ENCODE peak calls at places on chromosomes 12 and 14, in nine cellular contexts. One of them, this sample, is unnamed.

GRCh38 chr14:74220991-74221390 is 18.3 kb upstream of the VSX2 start:
- DNase-seq in breast epithelium: no peak
- DNase-seq in Peyer's patch: no peak
- DNase-seq in HS-5: no peak
- DNase-seq in heart left ventricle: no peak
- DNase-seq in MCF 10A: no peak
- DNase-seq in HepG2: no peak
- DNase-seq in neural crest cell: no peak
- DNase-seq in GM12891: no peak
- DNase-seq in this sample: no peak

GRCh38 chr14:54742492-54743350 is 159.9 kb downstream of the GCH1 start:
- DNase-seq in breast epithelium: no peak
- DNase-seq in Peyer's patch: no peak
- DNase-seq in HS-5: no peak
- DNase-seq in heart left ventricle: no peak
- DNase-seq in MCF 10A: no peak
- DNase-seq in HepG2: no peak
- DNase-seq in neural crest cell: no peak
- DNase-seq in GM12891: no peak
- DNase-seq in this sample: no peak

GRCh38 chr14:22071001-22071400 is 397.4 kb upstream of the OR4E1 start:
- DNase-seq in breast epithelium: no peak
- DNase-seq in Peyer's patch: peak
- DNase-seq in HS-5: no peak
- DNase-seq in heart left ventricle: no peak
- DNase-seq in MCF 10A: no peak
- DNase-seq in HepG2: no peak
- DNase-seq in neural crest cell: no peak
- DNase-seq in GM12891: no peak
- DNase-seq in this sample: no peak

GRCh38 chr12:7114851-7115250 is 5.8 kb upstream of the C1RL start:
- DNase-seq in breast epithelium: no peak
- DNase-seq in Peyer's patch: no peak
- DNase-seq in HS-5: no peak
- DNase-seq in heart left ventricle: no peak
- DNase-seq in MCF 10A: no peak
- DNase-seq in HepG2: no peak
- DNase-seq in neural crest cell: no peak
- DNase-seq in GM12891: no peak
- DNase-seq in this sample: no peak

GRCh38 chr14:61749867-61750266 is 12.4 kb upstream of the SNAPC1 start:
- DNase-seq in breast epithelium: no peak
- DNase-seq in Peyer's patch: no peak
- DNase-seq in HS-5: no peak
- DNase-seq in heart left ventricle: no peak
- DNase-seq in MCF 10A: no peak
- DNase-seq in HepG2: peak
- DNase-seq in neural crest cell: no peak
- DNase-seq in GM12891: no peak
- DNase-seq in this sample: no peak

GRCh38 chr12:130519-130918 is 64.0 kb downstream of the IQSEC3 start:
- DNase-seq in breast epithelium: no peak
- DNase-seq in Peyer's patch: no peak
- DNase-seq in HS-5: no peak
- DNase-seq in heart left ventricle: no peak
- DNase-seq in MCF 10A: no peak
- DNase-seq in HepG2: no peak
- DNase-seq in neural crest cell: no peak
- DNase-seq in GM12891: no peak
- DNase-seq in this sample: no peak

GRCh38 chr14:100523131-100523530 is 64.1 kb downstream of the BEGAIN start:
- DNase-seq in breast epithelium: no peak
- DNase-seq in Peyer's patch: no peak
- DNase-seq in HS-5: no peak
- DNase-seq in heart left ventricle: no peak
- DNase-seq in MCF 10A: no peak
- DNase-seq in HepG2: no peak
- DNase-seq in neural crest cell: no peak
- DNase-seq in GM12891: no peak
- DNase-seq in this sample: no peak

GRCh38 chr12:93851245-93851665 is 174.1 kb downstream of the CRADD start:
- DNase-seq in breast epithelium: no peak
- DNase-seq in Peyer's patch: no peak
- DNase-seq in HS-5: no peak
- DNase-seq in heart left ventricle: no peak
- DNase-seq in MCF 10A: no peak
- DNase-seq in HepG2: no peak
- DNase-seq in neural crest cell: no peak
- DNase-seq in GM12891: no peak
- DNase-seq in this sample: no peak

GRCh38 chr12:13049816-13050215 is 5.6 kb downstream of the FAM234B start:
- DNase-seq in breast epithelium: no peak
- DNase-seq in Peyer's patch: no peak
- DNase-seq in HS-5: no peak
- DNase-seq in heart left ventricle: no peak
- DNase-seq in MCF 10A: no peak
- DNase-seq in HepG2: no peak
- DNase-seq in neural crest cell: no peak
- DNase-seq in GM12891: no peak
- DNase-seq in this sample: peak

GRCh38 chr12:6229823-6230222 is 29.6 kb downstream of the CD9 start:
- DNase-seq in breast epithelium: no peak
- DNase-seq in Peyer's patch: no peak
- DNase-seq in HS-5: no peak
- DNase-seq in heart left ventricle: peak
- DNase-seq in MCF 10A: peak
- DNase-seq in HepG2: peak
- DNase-seq in neural crest cell: no peak
- DNase-seq in GM12891: no peak
- DNase-seq in this sample: no peak

GRCh38 chr14:105857223-105857815 is 330.9 kb downstream of the TMEM121 start:
- DNase-seq in breast epithelium: no peak
- DNase-seq in Peyer's patch: peak
- DNase-seq in HS-5: no peak
- DNase-seq in heart left ventricle: no peak
- DNase-seq in MCF 10A: no peak
- DNase-seq in HepG2: no peak
- DNase-seq in neural crest cell: no peak
- DNase-seq in GM12891: peak
- DNase-seq in this sample: no peak

GRCh38 chr12:124720019-124720686 is 143.5 kb downstream of the SCARB1 start:
- DNase-seq in breast epithelium: peak
- DNase-seq in Peyer's patch: no peak
- DNase-seq in HS-5: peak
- DNase-seq in heart left ventricle: peak
- DNase-seq in MCF 10A: peak
- DNase-seq in HepG2: no peak
- DNase-seq in neural crest cell: no peak
- DNase-seq in GM12891: no peak
- DNase-seq in this sample: peak

GRCh38 chr12:85814116-85814515 is 22.1 kb downstream of the RASSF9 start:
- DNase-seq in breast epithelium: no peak
- DNase-seq in Peyer's patch: no peak
- DNase-seq in HS-5: no peak
- DNase-seq in heart left ventricle: no peak
- DNase-seq in MCF 10A: no peak
- DNase-seq in HepG2: no peak
- DNase-seq in neural crest cell: no peak
- DNase-seq in GM12891: no peak
- DNase-seq in this sample: no peak

GRCh38 chr12:45577844-45578399 is 151.6 kb upstream of the ARID2 start:
- DNase-seq in breast epithelium: no peak
- DNase-seq in Peyer's patch: no peak
- DNase-seq in HS-5: no peak
- DNase-seq in heart left ventricle: no peak
- DNase-seq in MCF 10A: peak
- DNase-seq in HepG2: no peak
- DNase-seq in neural crest cell: no peak
- DNase-seq in GM12891: no peak
- DNase-seq in this sample: no peak

GRCh38 chr14:92472860-92473259 is 40.7 kb upstream of the RIN3 start:
- DNase-seq in breast epithelium: no peak
- DNase-seq in Peyer's patch: no peak
- DNase-seq in HS-5: no peak
- DNase-seq in heart left ventricle: no peak
- DNase-seq in MCF 10A: no peak
- DNase-seq in HepG2: no peak
- DNase-seq in neural crest cell: no peak
- DNase-seq in GM12891: no peak
- DNase-seq in this sample: no peak

GRCh38 chr12:128771681-128772080 is 52.1 kb downstream of the SLC15A4 start:
- DNase-seq in breast epithelium: no peak
- DNase-seq in Peyer's patch: no peak
- DNase-seq in HS-5: no peak
- DNase-seq in heart left ventricle: no peak
- DNase-seq in MCF 10A: peak
- DNase-seq in HepG2: peak
- DNase-seq in neural crest cell: no peak
- DNase-seq in GM12891: no peak
- DNase-seq in this sample: no peak

GRCh38 chr14:105448706-105449111 is 25.9 kb upstream of the CRIP2 start:
- DNase-seq in breast epithelium: peak
- DNase-seq in Peyer's patch: peak
- DNase-seq in HS-5: no peak
- DNase-seq in heart left ventricle: peak
- DNase-seq in MCF 10A: peak
- DNase-seq in HepG2: peak
- DNase-seq in neural crest cell: peak
- DNase-seq in GM12891: peak
- DNase-seq in this sample: peak

GRCh38 chr12:1047898-1048660 is 57.1 kb downstream of the ERC1 start:
- DNase-seq in breast epithelium: peak
- DNase-seq in Peyer's patch: no peak
- DNase-seq in HS-5: no peak
- DNase-seq in heart left ventricle: no peak
- DNase-seq in MCF 10A: no peak
- DNase-seq in HepG2: no peak
- DNase-seq in neural crest cell: no peak
- DNase-seq in GM12891: no peak
- DNase-seq in this sample: no peak

GRCh38 chr14:44612002-44612401 is 104.9 kb upstream of the FSCB start:
- DNase-seq in breast epithelium: no peak
- DNase-seq in Peyer's patch: no peak
- DNase-seq in HS-5: no peak
- DNase-seq in heart left ventricle: no peak
- DNase-seq in MCF 10A: no peak
- DNase-seq in HepG2: no peak
- DNase-seq in neural crest cell: no peak
- DNase-seq in GM12891: no peak
- DNase-seq in this sample: no peak

This sample was measured in NCI-H226.